ENCODE peak calls at places on chromosome 15, in eight cellular contexts. One of them, this sample, is unnamed.

GRCh38 chr15:65629548-65629947 is 7.8 kb downstream of the SLC24A1 start:
- DNase-seq in activated CD8-positive, alpha-beta memory T cell treated with anti-CD3 and anti-CD28 coated beads, Interleukin-2, amount 50 U/mL, for 4 hours: no peak
- DNase-seq in caudate nucleus: no peak
- DNase-seq in right lobe of liver: no peak
- DNase-seq in activated naive CD8-positive, alpha-beta T cell treated with anti-CD3 and anti-CD28 coated beads, Interleukin-2, amount 50 U/mL, for 24 hours: no peak
- DNase-seq in CD8-positive, alpha-beta memory T cell: no peak
- DNase-seq in stimulated activated effector memory CD8-positive, alpha-beta T cell treated with anti-CD3 and anti-CD28 coated beads, Interleukin-12 subunit alpha, Interleukin-12 subunit beta, amount 100 ng/mL, for 72 hours: no peak
- DNase-seq in stimulated activated CD4-positive, alpha-beta T cell treated with anti-CD3 and anti-CD28 coated beads, Interleukin-1b, Interleukin-23, amount 100 ng/mL, for 4 hours: no peak
- DNase-seq in this sample: no peak

GRCh38 chr15:89828324-89829145 is 13.9 kb upstream of the ANPEP start:
- DNase-seq in stimulated activated CD4-positive, alpha-beta T cell treated with anti-CD3 and anti-CD28 coated beads, Interleukin-1b, Interleukin-23, amount 100 ng/mL, for 4 hours: no peak
- DNase-seq in activated naive CD8-positive, alpha-beta T cell treated with anti-CD3 and anti-CD28 coated beads, Interleukin-2, amount 50 U/mL, for 24 hours: no peak
- DNase-seq in stimulated activated effector memory CD8-positive, alpha-beta T cell treated with anti-CD3 and anti-CD28 coated beads, Interleukin-12 subunit alpha, Interleukin-12 subunit beta, amount 100 ng/mL, for 72 hours: no peak
- DNase-seq in activated CD8-positive, alpha-beta memory T cell treated with anti-CD3 and anti-CD28 coated beads, Interleukin-2, amount 50 U/mL, for 4 hours: no peak
- DNase-seq in CD8-positive, alpha-beta memory T cell: no peak
- DNase-seq in caudate nucleus: no peak
- DNase-seq in right lobe of liver: peak
- DNase-seq in this sample: no peak

GRCh38 chr15:25883860-25884259 is 20.7 kb upstream of the ATP10A start:
- DNase-seq in CD8-positive, alpha-beta memory T cell: no peak
- DNase-seq in caudate nucleus: no peak
- DNase-seq in activated CD8-positive, alpha-beta memory T cell treated with anti-CD3 and anti-CD28 coated beads, Interleukin-2, amount 50 U/mL, for 4 hours: no peak
- DNase-seq in right lobe of liver: no peak
- DNase-seq in stimulated activated CD4-positive, alpha-beta T cell treated with anti-CD3 and anti-CD28 coated beads, Interleukin-1b, Interleukin-23, amount 100 ng/mL, for 4 hours: no peak
- DNase-seq in stimulated activated effector memory CD8-positive, alpha-beta T cell treated with anti-CD3 and anti-CD28 coated beads, Interleukin-12 subunit alpha, Interleukin-12 subunit beta, amount 100 ng/mL, for 72 hours: no peak
- DNase-seq in activated naive CD8-positive, alpha-beta T cell treated with anti-CD3 and anti-CD28 coated beads, Interleukin-2, amount 50 U/mL, for 24 hours: no peak
- DNase-seq in this sample: no peak

GRCh38 chr15:89105147-89105546 is 16.9 kb downstream of the ABHD2 start:
- DNase-seq in activated naive CD8-positive, alpha-beta T cell treated with anti-CD3 and anti-CD28 coated beads, Interleukin-2, amount 50 U/mL, for 24 hours: no peak
- DNase-seq in stimulated activated effector memory CD8-positive, alpha-beta T cell treated with anti-CD3 and anti-CD28 coated beads, Interleukin-12 subunit alpha, Interleukin-12 subunit beta, amount 100 ng/mL, for 72 hours: no peak
- DNase-seq in CD8-positive, alpha-beta memory T cell: no peak
- DNase-seq in activated CD8-positive, alpha-beta memory T cell treated with anti-CD3 and anti-CD28 coated beads, Interleukin-2, amount 50 U/mL, for 4 hours: no peak
- DNase-seq in right lobe of liver: no peak
- DNase-seq in caudate nucleus: no peak
- DNase-seq in stimulated activated CD4-positive, alpha-beta T cell treated with anti-CD3 and anti-CD28 coated beads, Interleukin-1b, Interleukin-23, amount 100 ng/mL, for 4 hours: no peak
- DNase-seq in this sample: no peak

GRCh38 chr15:66729339-66729951 is 27.4 kb downstream of the SMAD6 start:
- DNase-seq in stimulated activated CD4-positive, alpha-beta T cell treated with anti-CD3 and anti-CD28 coated beads, Interleukin-1b, Interleukin-23, amount 100 ng/mL, for 4 hours: no peak
- DNase-seq in CD8-positive, alpha-beta memory T cell: no peak
- DNase-seq in activated CD8-positive, alpha-beta memory T cell treated with anti-CD3 and anti-CD28 coated beads, Interleukin-2, amount 50 U/mL, for 4 hours: no peak
- DNase-seq in right lobe of liver: no peak
- DNase-seq in caudate nucleus: no peak
- DNase-seq in stimulated activated effector memory CD8-positive, alpha-beta T cell treated with anti-CD3 and anti-CD28 coated beads, Interleukin-12 subunit alpha, Interleukin-12 subunit beta, amount 100 ng/mL, for 72 hours: no peak
- DNase-seq in activated naive CD8-positive, alpha-beta T cell treated with anti-CD3 and anti-CD28 coated beads, Interleukin-2, amount 50 U/mL, for 24 hours: no peak
- DNase-seq in this sample: no peak

GRCh38 chr15:60457985-60458384 is 21.0 kb downstream of the ICE2 start:
- DNase-seq in stimulated activated CD4-positive, alpha-beta T cell treated with anti-CD3 and anti-CD28 coated beads, Interleukin-1b, Interleukin-23, amount 100 ng/mL, for 4 hours: no peak
- DNase-seq in caudate nucleus: no peak
- DNase-seq in activated CD8-positive, alpha-beta memory T cell treated with anti-CD3 and anti-CD28 coated beads, Interleukin-2, amount 50 U/mL, for 4 hours: no peak
- DNase-seq in CD8-positive, alpha-beta memory T cell: no peak
- DNase-seq in activated naive CD8-positive, alpha-beta T cell treated with anti-CD3 and anti-CD28 coated beads, Interleukin-2, amount 50 U/mL, for 24 hours: no peak
- DNase-seq in stimulated activated effector memory CD8-positive, alpha-beta T cell treated with anti-CD3 and anti-CD28 coated beads, Interleukin-12 subunit alpha, Interleukin-12 subunit beta, amount 100 ng/mL, for 72 hours: no peak
- DNase-seq in right lobe of liver: no peak
- DNase-seq in this sample: no peak

GRCh38 chr15:48565560-48566482 is 79.7 kb downstream of the FBN1 start:
- DNase-seq in stimulated activated effector memory CD8-positive, alpha-beta T cell treated with anti-CD3 and anti-CD28 coated beads, Interleukin-12 subunit alpha, Interleukin-12 subunit beta, amount 100 ng/mL, for 72 hours: no peak
- DNase-seq in activated naive CD8-positive, alpha-beta T cell treated with anti-CD3 and anti-CD28 coated beads, Interleukin-2, amount 50 U/mL, for 24 hours: no peak
- DNase-seq in activated CD8-positive, alpha-beta memory T cell treated with anti-CD3 and anti-CD28 coated beads, Interleukin-2, amount 50 U/mL, for 4 hours: no peak
- DNase-seq in caudate nucleus: no peak
- DNase-seq in right lobe of liver: no peak
- DNase-seq in CD8-positive, alpha-beta memory T cell: no peak
- DNase-seq in stimulated activated CD4-positive, alpha-beta T cell treated with anti-CD3 and anti-CD28 coated beads, Interleukin-1b, Interleukin-23, amount 100 ng/mL, for 4 hours: no peak
- DNase-seq in this sample: no peak

GRCh38 chr15:29134641-29135071 is 135.0 kb downstream of the NSMCE3 start:
- DNase-seq in CD8-positive, alpha-beta memory T cell: no peak
- DNase-seq in caudate nucleus: no peak
- DNase-seq in stimulated activated CD4-positive, alpha-beta T cell treated with anti-CD3 and anti-CD28 coated beads, Interleukin-1b, Interleukin-23, amount 100 ng/mL, for 4 hours: no peak
- DNase-seq in activated naive CD8-positive, alpha-beta T cell treated with anti-CD3 and anti-CD28 coated beads, Interleukin-2, amount 50 U/mL, for 24 hours: no peak
- DNase-seq in stimulated activated effector memory CD8-positive, alpha-beta T cell treated with anti-CD3 and anti-CD28 coated beads, Interleukin-12 subunit alpha, Interleukin-12 subunit beta, amount 100 ng/mL, for 72 hours: no peak
- DNase-seq in right lobe of liver: peak
- DNase-seq in activated CD8-positive, alpha-beta memory T cell treated with anti-CD3 and anti-CD28 coated beads, Interleukin-2, amount 50 U/mL, for 4 hours: no peak
- DNase-seq in this sample: no peak

GRCh38 chr15:50017522-50017921 is 101.5 kb downstream of the ATP8B4 start:
- DNase-seq in stimulated activated CD4-positive, alpha-beta T cell treated with anti-CD3 and anti-CD28 coated beads, Interleukin-1b, Interleukin-23, amount 100 ng/mL, for 4 hours: no peak
- DNase-seq in activated CD8-positive, alpha-beta memory T cell treated with anti-CD3 and anti-CD28 coated beads, Interleukin-2, amount 50 U/mL, for 4 hours: no peak
- DNase-seq in caudate nucleus: no peak
- DNase-seq in stimulated activated effector memory CD8-positive, alpha-beta T cell treated with anti-CD3 and anti-CD28 coated beads, Interleukin-12 subunit alpha, Interleukin-12 subunit beta, amount 100 ng/mL, for 72 hours: no peak
- DNase-seq in right lobe of liver: no peak
- DNase-seq in activated naive CD8-positive, alpha-beta T cell treated with anti-CD3 and anti-CD28 coated beads, Interleukin-2, amount 50 U/mL, for 24 hours: no peak
- DNase-seq in CD8-positive, alpha-beta memory T cell: no peak
- DNase-seq in this sample: no peak

This sample was measured in esophagus squamous epithelium.